ENCODE peak calls at places on chromosome 20, in nine cellular contexts. U, N, B, H, G, M, F, X and L are unnamed samples.

GRCh38 chr20:35134472-35134871 is 12.7 kb downstream of the EDEM2 start:
- DNase-seq in F (peak), M (no peak), X (peak), N (peak), B (no peak), U (no peak), H (peak), G (peak), L (no peak)

GRCh38 chr20:1876217-1876921 is 18.8 kb upstream of the SIRPA start:
- DNase-seq in B (peak), X (no peak), F (no peak), U (no peak), N (no peak), M (peak), G (no peak), H (no peak), L (peak)

GRCh38 chr20:46218656-46219055 is 89.6 kb downstream of the CDH22 start:
- DNase-seq in N (no peak), H (no peak), B (peak), M (no peak), G (no peak), U (no peak), F (no peak), X (no peak), L (no peak)

GRCh38 chr20:61556116-61556515 is 304.1 kb downstream of the CDH4 start:
- DNase-seq in U (peak), F (no peak), H (no peak), X (no peak), B (no peak), N (no peak), M (peak), G (no peak), L (peak)

GRCh38 chr20:33273117-33273851 is 9.7 kb upstream of the BPIFB1 start:
- DNase-seq in H (no peak), X (no peak), G (no peak), B (no peak), F (no peak), N (no peak), U (no peak), M (no peak), L (no peak)

GRCh38 chr20:11108102-11108842 is 434.5 kb upstream of the JAG1 start:
- DNase-seq in M (peak), H (no peak), F (peak), U (no peak), N (no peak), G (no peak), X (peak), B (no peak), L (peak)

GRCh38 chr20:47089151-47089550 is 194.5 kb downstream of the EYA2 start:
- DNase-seq in H (no peak), B (no peak), N (no peak), X (no peak), F (no peak), U (no peak), M (no peak), G (no peak), L (no peak)

GRCh38 chr20:21712443-21713059 is 7.1 kb downstream of the PAX1 start:
- DNase-seq in G (no peak), U (no peak), B (no peak), H (no peak), N (no peak), F (no peak), X (no peak), M (no peak), L (no peak)

GRCh38 chr20:55173601-55174000 is 698.2 kb downstream of the DOK5 start:
- DNase-seq in F (no peak), G (peak), N (no peak), U (no peak), X (no peak), H (no peak), M (no peak), B (no peak), L (no peak)

GRCh38 chr20:45340236-45340847 is 7.9 kb downstream of the SDC4 start:
- DNase-seq in B (no peak), G (no peak), U (no peak), N (peak), M (no peak), H (peak), F (no peak), X (peak), L (no peak)

GRCh38 chr20:48335421-48336090 is 492.2 kb downstream of the PREX1 start:
- DNase-seq in H (no peak), X (no peak), M (no peak), N (no peak), U (no peak), G (no peak), B (no peak), F (no peak), L (no peak)

GRCh38 chr20:676315-676937 is 824 bp upstream of the SCRT2 start:
- DNase-seq in H (no peak), N (no peak), U (no peak), B (no peak), F (no peak), X (no peak), G (no peak), M (no peak), L (no peak)

GRCh38 chr20:58457083-58457680 is 58.0 kb downstream of the APCDD1L start:
- DNase-seq in H (no peak), X (no peak), B (no peak), F (no peak), M (peak), U (no peak), G (no peak), N (no peak), L (peak)

GRCh38 chr20:17895641-17896246 is 72.8 kb downstream of the SNX5 start:
- DNase-seq in X (peak), H (no peak), F (no peak), M (peak), U (peak), B (peak), G (peak), N (no peak), L (peak)

GRCh38 chr20:48342822-48343513 is 484.8 kb downstream of the PREX1 start:
- DNase-seq in N (no peak), G (no peak), H (no peak), B (no peak), U (no peak), F (no peak), X (no peak), M (no peak), L (no peak)

GRCh38 chr20:33093582-33093981 is 14.1 kb downstream of the BPIFB4 start:
- DNase-seq in G (no peak), X (no peak), H (no peak), M (no peak), B (no peak), N (no peak), F (no peak), U (no peak), L (no peak)

GRCh38 chr20:31540406-31540805 is 26.2 kb downstream of the HM13 start:
- DNase-seq in B (no peak), X (no peak), G (no peak), M (no peak), F (no peak), N (no peak), H (no peak), U (no peak), L (no peak)

GRCh38 chr20:56187791-56188190 is 60.7 kb upstream of the MC3R start:
- DNase-seq in X (no peak), N (no peak), U (peak), F (no peak), B (no peak), G (no peak), M (no peak), H (no peak), L (peak)

GRCh38 chr20:11166716-11167115 is 492.9 kb upstream of the JAG1 start:
- DNase-seq in F (no peak), B (no peak), G (no peak), N (no peak), U (no peak), X (no peak), M (no peak), H (no peak), L (no peak)

GRCh38 chr20:10609276-10609675 is 64.5 kb downstream of the JAG1 start:
- DNase-seq in F (no peak), G (peak), X (peak), H (no peak), M (no peak), U (peak), B (peak), N (no peak), L (no peak)

GRCh38 chr20:58788896-58789295 is 61.8 kb downstream of the GNAS-AS1 start:
- DNase-seq in M (no peak), X (no peak), U (no peak), G (no peak), F (no peak), B (no peak), N (no peak), H (no peak), L (no peak)

GRCh38 chr20:14959506-14960493 is 622.4 kb upstream of the FLRT3 start:
- DNase-seq in F (no peak), X (no peak), M (peak), B (no peak), N (no peak), U (no peak), H (no peak), G (no peak), L (peak)

GRCh38 chr20:61184194-61184593 is 67.9 kb upstream of the CDH4 start:
- DNase-seq in B (no peak), U (no peak), M (peak), X (no peak), G (no peak), N (peak), F (no peak), H (peak), L (peak)

GRCh38 chr20:37531856-37532255 is 4.2 kb upstream of the BLCAP start:
- DNase-seq in X (no peak), G (no peak), M (no peak), N (no peak), H (no peak), U (no peak), F (no peak), B (no peak), L (no peak)

GRCh38 chr20:8132632-8133587 is 844 bp downstream of the PLCB1 start:
- DNase-seq in F (peak), X (peak), U (peak), M (no peak), N (peak), G (peak), H (peak), B (peak), L (peak)

GRCh38 chr20:1876975-1877603 is 18.1 kb upstream of the SIRPA start:
- DNase-seq in N (no peak), U (no peak), M (no peak), X (no peak), B (peak), H (no peak), F (peak), G (no peak), L (peak)

GRCh38 chr20:24948939-24949679 is at the start of gene CST7:
- DNase-seq in M (no peak), X (no peak), U (no peak), G (no peak), B (peak), F (no peak), H (no peak), N (peak), L (no peak)

GRCh38 chr20:58212636-58213035 is 15.8 kb downstream of the ANKRD60 start:
- DNase-seq in G (no peak), N (no peak), H (no peak), X (no peak), M (no peak), B (no peak), F (no peak), U (no peak), L (no peak)

GRCh38 chr20:25382704-25383370 is 7.8 kb downstream of the ABHD12 start:
- DNase-seq in U (no peak), G (no peak), F (no peak), X (peak), M (no peak), B (no peak), H (no peak), N (no peak), L (no peak)

GRCh38 chr20:19888269-19888669 is 128.9 kb upstream of the NAA20 start:
- DNase-seq in H (no peak), X (no peak), N (no peak), B (peak), U (no peak), M (peak), F (no peak), G (no peak), L (peak)

GRCh38 chr20:56736285-56736857 is 107.3 kb downstream of the TFAP2C start:
- DNase-seq in B (no peak), N (no peak), H (no peak), X (no peak), U (no peak), M (no peak), G (no peak), F (no peak), L (no peak)

GRCh38 chr20:17505664-17506517 is 25.3 kb downstream of the BFSP1 start:
- DNase-seq in M (peak), F (no peak), H (no peak), B (no peak), X (no peak), N (no peak), G (no peak), U (peak), L (peak)

GRCh38 chr20:53839423-53840176 is 230.8 kb downstream of the BCAS1 start:
- DNase-seq in B (no peak), N (peak), F (no peak), M (no peak), G (no peak), U (no peak), H (peak), X (peak), L (no peak)

GRCh38 chr20:38167851-38168760 is 3.0 kb upstream of the TGM2 start:
- DNase-seq in B (peak), X (peak), N (peak), U (peak), M (peak), F (no peak), G (no peak), H (no peak), L (peak)

GRCh38 chr20:53021934-53022333 is 49.8 kb downstream of the TSHZ2 start:
- DNase-seq in X (no peak), M (peak), F (no peak), B (no peak), H (no peak), N (no peak), U (no peak), G (no peak), L (peak)

GRCh38 chr20:40959325-40960092 is 69.1 kb upstream of the TOP1 start:
- DNase-seq in N (no peak), F (no peak), H (no peak), B (no peak), U (no peak), G (no peak), M (no peak), X (no peak), L (no peak)

GRCh38 chr20:17811605-17811965 is 111.8 kb downstream of the BANF2 start:
- DNase-seq in N (no peak), M (no peak), F (no peak), G (no peak), B (no peak), X (no peak), U (no peak), H (no peak), L (no peak)

GRCh38 chr20:55461519-55461918 is 543.8 kb downstream of the CBLN4 start:
- DNase-seq in G (no peak), B (no peak), M (no peak), H (no peak), X (no peak), F (no peak), N (no peak), U (no peak), L (no peak)

DNA sequence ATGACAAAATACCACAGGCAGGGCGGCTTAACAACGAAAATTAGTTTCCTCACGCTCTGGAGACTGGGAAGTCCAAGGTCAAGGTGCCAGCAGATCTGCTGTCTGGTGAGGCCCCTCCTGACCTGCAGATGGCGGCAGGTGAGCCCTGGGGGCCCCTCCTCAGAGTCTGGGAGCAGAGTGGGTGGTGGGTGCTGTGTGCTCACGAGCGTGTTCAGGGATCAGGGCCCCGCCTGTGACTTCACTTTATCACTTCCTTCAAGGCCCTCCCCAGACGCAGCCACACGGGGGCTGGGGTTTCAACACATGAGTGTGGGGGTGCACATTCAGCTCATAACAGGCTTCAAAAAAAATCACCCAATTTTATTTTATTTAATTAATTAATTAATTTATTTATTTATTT is 39.3 kb downstream of the SLC2A4RG start:
- DNase-seq in H (no peak), B (no peak), U (no peak), N (no peak), G (no peak), F (no peak), X (no peak), M (no peak), L (no peak)
- TF ChIP-seq CTCF in H (no peak), B (no peak), U (no peak), N (no peak), G (no peak), F (no peak), X (no peak), M (no peak), L (no peak)

GRCh38 chr20:9515761-9516657 is 1.6 kb downstream of the LAMP5 start:
- DNase-seq in N (no peak), M (peak), X (peak), U (no peak), H (no peak), B (no peak), F (peak), G (no peak), L (no peak)
- H3K4me3 ChIP-seq in N (no peak), M (no peak), X (peak), U (no peak), H (peak), B (peak), F (peak), G (peak), L (no peak)

DNA sequence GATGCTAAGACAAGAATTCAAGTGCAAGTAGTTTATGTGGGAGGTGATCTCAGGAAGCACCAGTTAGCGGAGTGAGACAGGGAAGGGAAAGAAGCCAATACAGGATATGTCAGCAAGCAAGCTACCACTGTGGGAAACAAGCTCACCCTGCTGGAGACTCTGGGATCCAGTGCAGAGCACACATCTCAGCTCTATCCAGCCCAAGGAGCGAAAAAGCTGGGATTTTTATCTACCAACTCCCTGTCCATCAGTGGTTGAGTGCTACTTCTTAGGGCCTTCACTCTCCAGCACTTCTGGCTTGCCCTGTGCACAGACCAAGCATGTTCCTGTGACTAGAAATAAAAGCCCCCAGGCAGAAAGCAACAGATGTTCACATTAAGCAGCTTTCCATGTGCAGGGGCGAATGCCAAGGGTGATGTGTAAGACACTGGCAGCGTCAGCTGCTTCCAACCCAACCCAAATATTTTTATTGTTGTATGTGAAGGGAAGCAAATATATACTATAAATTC is 10.8 kb upstream of the RNF24 start:
- DNase-seq in M (no peak), B (no peak), G (no peak), U (peak), N (no peak), X (no peak), F (peak), H (no peak), L (peak)
- TF ChIP-seq CTCF in M (peak), B (peak), G (no peak), U (peak), N (no peak), X (peak), F (peak), H (no peak), L (peak)

DNA sequence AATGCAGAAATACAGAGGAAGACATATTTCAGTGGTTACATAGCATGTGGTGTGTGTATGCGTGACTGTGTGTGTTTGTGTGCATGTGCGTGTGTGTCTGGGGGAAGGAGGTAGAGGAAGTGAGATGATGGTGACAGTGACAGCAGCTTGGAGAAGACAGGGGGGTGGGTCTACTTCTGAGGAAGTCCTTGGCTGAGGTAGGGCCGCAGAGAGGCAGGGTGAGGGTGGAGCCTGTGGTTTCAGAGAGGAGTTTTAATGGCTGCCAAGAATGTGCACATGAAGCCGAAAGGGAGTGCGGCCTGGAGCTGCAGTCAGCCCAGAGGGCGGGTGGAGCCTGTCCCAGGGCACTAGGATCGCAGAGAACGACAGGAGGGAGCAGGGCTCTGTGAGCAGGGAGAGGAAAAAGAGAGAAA is 22.7 kb upstream of the RNF24 start:
- DNase-seq in G (no peak), X (peak), H (no peak), B (peak), M (peak), N (no peak), F (peak), U (peak), L (peak)
- H3K4me3 ChIP-seq in G (no peak), X (no peak), H (no peak), B (no peak), M (no peak), N (no peak), F (no peak), U (no peak), L (no peak)

DNA sequence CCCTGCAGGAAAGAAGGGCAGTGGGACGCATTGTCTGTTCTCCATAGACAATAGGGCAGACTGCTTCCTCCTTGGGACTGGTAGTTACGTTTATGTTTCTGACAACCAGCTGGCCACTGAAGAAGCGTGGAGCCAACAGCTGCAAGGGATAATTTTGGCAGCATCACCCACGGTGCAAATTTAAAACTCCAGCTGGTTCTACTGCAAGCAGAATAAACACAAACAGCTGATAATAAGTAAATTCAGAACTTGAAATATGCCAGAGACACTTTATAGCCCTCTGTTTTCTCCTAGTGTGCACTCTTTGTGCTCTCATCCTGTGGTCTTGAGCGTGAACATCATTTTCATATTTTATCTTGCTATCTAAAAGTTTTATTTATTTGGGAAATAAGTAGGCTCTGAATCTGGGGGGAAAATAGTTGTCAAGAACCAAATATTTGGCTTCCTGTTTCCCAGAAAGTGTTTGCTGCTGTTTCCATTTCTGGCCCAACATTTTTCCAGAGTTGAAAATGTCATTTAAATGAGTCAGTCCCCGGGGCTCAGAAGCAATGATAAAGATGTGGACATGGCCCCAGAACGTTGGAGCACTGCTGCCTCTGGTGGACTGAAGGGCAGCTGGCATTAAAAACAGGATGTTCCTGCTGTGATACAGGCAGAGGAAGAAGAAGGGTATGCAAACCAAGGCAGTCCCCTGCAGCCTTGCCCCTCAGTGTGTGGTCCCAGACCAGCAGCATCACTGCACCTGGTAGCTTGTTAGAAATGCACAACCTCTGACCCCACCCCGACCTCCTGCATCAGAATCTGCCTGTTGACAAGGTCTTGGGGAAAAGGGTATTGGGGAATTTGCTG is 12.5 kb upstream of the THBD start:
- DNase-seq in H (no peak), N (no peak), X (peak), G (peak), M (peak), B (peak), F (no peak), U (peak), L (peak)
- TF ChIP-seq CTCF in H (no peak), N (peak), X (peak), G (peak), M (peak), B (peak), F (peak), U (peak), L (peak)

GRCh38 chr20:50690562-50690978 is 772 bp downstream of the RIPOR3 start:
- DNase-seq in N (no peak), H (no peak), F (no peak), U (peak), B (no peak), X (no peak), M (no peak), G (no peak), L (no peak)

GRCh38 chr20:50691585-50692552 is 527 bp upstream of the RIPOR3 start:
- DNase-seq in M (peak), U (peak), X (no peak), F (peak), N (no peak), G (no peak), B (no peak), H (no peak), L (peak)

GRCh38 chr20:50692553-50692933 is 1.2 kb upstream of the RIPOR3 start:
- DNase-seq in X (no peak), F (no peak), B (no peak), M (no peak), H (no peak), G (no peak), N (no peak), U (no peak), L (no peak)

GRCh38 chr20:50689864-50690263 is 1.5 kb downstream of the RIPOR3 start:
- DNase-seq in U (peak), X (peak), F (no peak), G (peak), M (no peak), B (peak), H (peak), N (peak), L (no peak)

GRCh38 chr20:50690979-50691584 is at the start of gene RIPOR3:
- DNase-seq in F (peak), M (no peak), H (no peak), X (peak), B (peak), U (peak), N (no peak), G (peak), L (no peak)
- H3K4me3 ChIP-seq in F (peak), M (peak), H (peak), X (peak), B (peak), U (peak), N (no peak), G (peak), L (no peak)